ENCODE peak calls at places on chromosomes 12 and 14, in ten cellular contexts. Y, H, P, U, O, C, V, I, W and X are unnamed samples.

GRCh38 chr12:6828671-6829531 is 694 bp downstream of the P3H3 start:
- DNase-seq in Y (no peak), H (no peak), P (peak; percentile 46), U (no peak), O (peak; percentile 71), C (peak; percentile 82), V (peak; percentile 63), I (peak; percentile 67), W (peak; percentile 51), X (no peak)

GRCh38 chr12:122870867-122871664 is 24.9 kb downstream of the VPS37B start:
- DNase-seq in Y (no peak), H (peak; percentile 56), P (no peak), U (no peak), O (peak; percentile 81), C (no peak), V (no peak), I (no peak), W (no peak), X (no peak)

GRCh38 chr12:52228931-52229330 is 4.1 kb upstream of the KRT7 start:
- DNase-seq in Y (no peak), H (no peak), P (no peak), U (no peak), O (no peak), C (no peak), V (no peak), I (no peak), W (no peak), X (no peak)

GRCh38 chr14:80946187-80946586 is 4.6 kb upstream of the CEP128 start:
- DNase-seq in Y (no peak), H (no peak), P (no peak), U (no peak), O (no peak), C (no peak), V (no peak), I (no peak), W (no peak), X (no peak)

GRCh38 chr12:112239020-112239419 is 113.7 kb downstream of the TRAFD1 start:
- DNase-seq in Y (no peak), H (no peak), P (no peak), U (no peak), O (peak; percentile 8), C (no peak), V (no peak), I (no peak), W (no peak), X (no peak)

GRCh38 chr12:50751921-50752721 is 11.8 kb upstream of the ATF1 start:
- DNase-seq in Y (no peak), H (peak; percentile 7), P (no peak), U (no peak), O (peak; percentile 17), C (no peak), V (no peak), I (no peak), W (no peak), X (no peak)

GRCh38 chr12:121443193-121443829 is 43.4 kb downstream of the RNF34 start:
- DNase-seq in Y (no peak), H (peak; percentile 85), P (peak; percentile 59), U (peak; percentile 42), O (peak; percentile 82), C (peak; percentile 95), V (peak; percentile 88), I (peak; percentile 78), W (peak; percentile 94), X (peak; percentile 61)

GRCh38 chr14:22837059-22837749 is 819 bp downstream of the MMP14 start:
- DNase-seq in Y (no peak), H (peak; percentile 25), P (no peak), U (peak; percentile 15), O (peak; percentile 57), C (peak; percentile 66), V (peak; percentile 71), I (no peak), W (no peak), X (no peak)

GRCh38 chr12:95838125-95838524 is 20.6 kb upstream of the SNRPF start:
- DNase-seq in Y (no peak), H (no peak), P (no peak), U (no peak), O (peak; percentile 81), C (no peak), V (no peak), I (peak; percentile 36), W (no peak), X (no peak)

GRCh38 chr12:121376754-121377697 is 22.9 kb upstream of the RNF34 start:
- DNase-seq in Y (no peak), H (no peak), P (no peak), U (no peak), O (no peak), C (no peak), V (no peak), I (no peak), W (no peak), X (no peak)

GRCh38 chr12:31482816-31483215 is 108.1 kb downstream of the DENND5B start:
- DNase-seq in Y (no peak), H (no peak), P (no peak), U (peak; percentile 7), O (peak; percentile 27), C (no peak), V (no peak), I (no peak), W (no peak), X (no peak)

GRCh38 chr12:55624056-55624455 is 12.6 kb upstream of the OR10P1 start:
- DNase-seq in Y (no peak), H (no peak), P (no peak), U (no peak), O (no peak), C (no peak), V (no peak), I (no peak), W (no peak), X (no peak)

GRCh38 chr14:20680363-20680762 is 4.0 kb upstream of the RNASE4 start:
- DNase-seq in Y (no peak), H (no peak), P (no peak), U (no peak), O (no peak), C (no peak), V (no peak), I (no peak), W (no peak), X (no peak)

GRCh38 chr12:109033239-109034196 is 12.7 kb upstream of the SVOP start:
- DNase-seq in Y (no peak), H (no peak), P (no peak), U (no peak), O (peak; percentile 36), C (no peak), V (no peak), I (no peak), W (peak; percentile 17), X (no peak)

GRCh38 chr14:20415723-20416622 is 2.7 kb upstream of the TEP1 start:
- DNase-seq in Y (no peak), H (peak; percentile 61), P (peak; percentile 56), U (peak; percentile 88), O (peak; percentile 73), C (no peak), V (no peak), I (peak; percentile 93), W (peak; percentile 43), X (peak; percentile 41)

GRCh38 chr14:93430889-93431670 is at the start of gene UNC79:
- DNase-seq in Y (no peak), H (peak; percentile 84), P (no peak), U (no peak), O (peak; percentile 6), C (peak; percentile 73), V (no peak), I (no peak), W (peak; percentile 42), X (no peak)

GRCh38 chr14:99468081-99468480 is 12.6 kb downstream of the SETD3 start:
- DNase-seq in Y (no peak), H (no peak), P (no peak), U (no peak), O (no peak), C (no peak), V (no peak), I (peak; percentile 8), W (no peak), X (no peak)

GRCh38 chr12:51028126-51028810 is 2.1 kb upstream of the SLC11A2 start:
- DNase-seq in Y (no peak), H (peak; percentile 63), P (no peak), U (peak; percentile 81), O (peak; percentile 73), C (peak; percentile 58), V (no peak), I (peak; percentile 60), W (peak; percentile 40), X (no peak)

GRCh38 chr14:69956970-69957369 is 77.8 kb downstream of the SMOC1 start:
- DNase-seq in Y (no peak), H (peak; percentile 16), P (no peak), U (no peak), O (no peak), C (no peak), V (no peak), I (no peak), W (no peak), X (no peak)

GRCh38 chr12:18998343-18999270 is 130.9 kb upstream of the PLEKHA5 start:
- DNase-seq in Y (no peak), H (no peak), P (no peak), U (no peak), O (peak; percentile 39), C (no peak), V (no peak), I (peak; percentile 60), W (no peak), X (no peak)

GRCh38 chr14:29376251-29376650 is 551.4 kb downstream of the PRKD1 start:
- DNase-seq in Y (no peak), H (no peak), P (no peak), U (no peak), O (no peak), C (no peak), V (no peak), I (no peak), W (no peak), X (no peak)

GRCh38 chr14:23910081-23910875 is 43.3 kb upstream of the DHRS4 start:
- DNase-seq in Y (no peak), H (peak; percentile 10), P (peak; percentile 2), U (no peak), O (peak; percentile 78), C (peak; percentile 63), V (no peak), I (peak; percentile 56), W (peak; percentile 80), X (no peak)

GRCh38 chr12:104694161-104694560 is 237.4 kb downstream of the CHST11 start:
- DNase-seq in Y (no peak), H (no peak), P (no peak), U (no peak), O (peak; percentile 51), C (no peak), V (no peak), I (no peak), W (no peak), X (no peak)